ENCODE peak calls at places on chromosome 20, in seven cellular contexts. I, S, E, P, A, J and R are unnamed samples.

GRCh38 chr20:52847029-52847660 is 125.0 kb upstream of the TSHZ2 start:
- DNase-seq in I (no peak), S (no peak), E (no peak), P (no peak), A (no peak), J (no peak), R (no peak)

GRCh38 chr20:13420625-13421024 is 199.6 kb downstream of the ISM1 start:
- DNase-seq in I (no peak), S (no peak), E (no peak), P (no peak), A (no peak), J (no peak), R (no peak)

GRCh38 chr20:9344080-9344920 is 170.1 kb upstream of the LAMP5 start:
- DNase-seq in I (no peak), S (no peak), E (no peak), P (no peak), A (no peak), J (no peak), R (no peak)

GRCh38 chr20:2259731-2260130 is 36.1 kb upstream of the TGM3 start:
- DNase-seq in I (no peak), S (no peak), E (no peak), P (no peak), A (no peak), J (no peak), R (no peak)

GRCh38 chr20:46984391-46984790 is 89.7 kb downstream of the EYA2 start:
- DNase-seq in I (no peak), S (no peak), E (no peak), P (no peak), A (no peak), J (no peak), R (no peak)

GRCh38 chr20:3296256-3297095 is 57.5 kb upstream of the SLC4A11 start:
- DNase-seq in I (no peak), S (no peak), E (no peak), P (no peak), A (no peak), J (no peak), R (no peak)

GRCh38 chr20:13819885-13820645 is 35.2 kb downstream of the NDUFAF5 start:
- DNase-seq in I (peak; percentile 52), S (peak; percentile 27), E (no peak), P (peak; percentile 61), A (no peak), J (no peak), R (no peak)

GRCh38 chr20:58087567-58087858 is 140.9 kb downstream of the ANKRD60 start:
- DNase-seq in I (no peak), S (no peak), E (no peak), P (no peak), A (no peak), J (no peak), R (no peak)

GRCh38 chr20:16707674-16708073 is 22.2 kb upstream of the SNRPB2 start:
- DNase-seq in I (no peak), S (no peak), E (no peak), P (peak; percentile 49), A (no peak), J (no peak), R (no peak)

GRCh38 chr20:52419205-52419604 is 227.6 kb upstream of the ZFP64 start:
- DNase-seq in I (no peak), S (no peak), E (no peak), P (no peak), A (no peak), J (no peak), R (no peak)

GRCh38 chr20:19786311-19786710 is 28.3 kb downstream of the RIN2 start:
- DNase-seq in I (no peak), S (no peak), E (peak; percentile 82), P (no peak), A (peak; percentile 59), J (peak; percentile 57), R (peak; percentile 26)

GRCh38 chr20:51661609-51662178 is 106.5 kb downstream of the ATP9A start:
- DNase-seq in I (no peak), S (no peak), E (no peak), P (no peak), A (no peak), J (no peak), R (peak; percentile 77)

GRCh38 chr20:58064411-58065010 is 163.9 kb downstream of the ANKRD60 start:
- DNase-seq in I (no peak), S (no peak), E (no peak), P (no peak), A (no peak), J (no peak), R (peak; percentile 15)

GRCh38 chr20:42639140-42639539 is 550.6 kb downstream of the PTPRT start:
- DNase-seq in I (no peak), S (no peak), E (no peak), P (no peak), A (no peak), J (no peak), R (no peak)

GRCh38 chr20:42628683-42629082 is 561.0 kb downstream of the PTPRT start:
- DNase-seq in I (no peak), S (no peak), E (no peak), P (no peak), A (no peak), J (no peak), R (no peak)

GRCh38 chr20:42635699-42636411 is 553.9 kb downstream of the PTPRT start:
- DNase-seq in I (no peak), S (no peak), E (no peak), P (no peak), A (no peak), J (no peak), R (no peak)

GRCh38 chr20:42634096-42634495 is 555.6 kb downstream of the PTPRT start:
- DNase-seq in I (no peak), S (no peak), E (no peak), P (no peak), A (no peak), J (no peak), R (no peak)
- H3K4me3 ChIP-seq in I (no peak overlapping the region), S (no peak overlapping the region), E (no peak overlapping the region), P (no peak overlapping the region), A (no peak overlapping the region), J (no peak overlapping the region), R (no peak overlapping the region)

GRCh38 chr20:25038103-25038410 is 19.9 kb downstream of the ACSS1 start:
- DNase-seq in I (no peak), S (no peak), E (no peak), P (no peak), A (no peak), J (no peak), R (no peak)

GRCh38 chr20:25033941-25034335 is 24.0 kb downstream of the ACSS1 start:
- DNase-seq in I (peak; percentile 12), S (no peak), E (no peak), P (no peak), A (no peak), J (no peak), R (no peak)

GRCh38 chr20:25037288-25038102 is 20.4 kb downstream of the ACSS1 start:
- DNase-seq in I (peak; percentile 11), S (no peak), E (no peak), P (no peak), A (no peak), J (no peak), R (no peak)

GRCh38 chr20:25036331-25036936 is 21.5 kb downstream of the ACSS1 start:
- DNase-seq in I (no peak), S (no peak), E (no peak), P (peak; percentile 23), A (no peak), J (no peak), R (no peak)

GRCh38 chr20:25035924-25036323 is 22.0 kb downstream of the ACSS1 start:
- DNase-seq in I (no peak), S (no peak), E (no peak), P (peak; percentile 55), A (no peak), J (no peak), R (no peak)
- H3K4me1 ChIP-seq in I (peaks cover 68% of the 10 kb centered on the region), S (peaks cover 43% of the 10 kb centered on the region), E (peaks cover 78% of the 10 kb centered on the region), P (peaks cover 27% of the 10 kb centered on the region), A (peaks cover 100% of the 10 kb centered on the region), J (peaks cover 70% of the 10 kb centered on the region), R (peaks cover 17% of the 10 kb centered on the region)

DNA sequence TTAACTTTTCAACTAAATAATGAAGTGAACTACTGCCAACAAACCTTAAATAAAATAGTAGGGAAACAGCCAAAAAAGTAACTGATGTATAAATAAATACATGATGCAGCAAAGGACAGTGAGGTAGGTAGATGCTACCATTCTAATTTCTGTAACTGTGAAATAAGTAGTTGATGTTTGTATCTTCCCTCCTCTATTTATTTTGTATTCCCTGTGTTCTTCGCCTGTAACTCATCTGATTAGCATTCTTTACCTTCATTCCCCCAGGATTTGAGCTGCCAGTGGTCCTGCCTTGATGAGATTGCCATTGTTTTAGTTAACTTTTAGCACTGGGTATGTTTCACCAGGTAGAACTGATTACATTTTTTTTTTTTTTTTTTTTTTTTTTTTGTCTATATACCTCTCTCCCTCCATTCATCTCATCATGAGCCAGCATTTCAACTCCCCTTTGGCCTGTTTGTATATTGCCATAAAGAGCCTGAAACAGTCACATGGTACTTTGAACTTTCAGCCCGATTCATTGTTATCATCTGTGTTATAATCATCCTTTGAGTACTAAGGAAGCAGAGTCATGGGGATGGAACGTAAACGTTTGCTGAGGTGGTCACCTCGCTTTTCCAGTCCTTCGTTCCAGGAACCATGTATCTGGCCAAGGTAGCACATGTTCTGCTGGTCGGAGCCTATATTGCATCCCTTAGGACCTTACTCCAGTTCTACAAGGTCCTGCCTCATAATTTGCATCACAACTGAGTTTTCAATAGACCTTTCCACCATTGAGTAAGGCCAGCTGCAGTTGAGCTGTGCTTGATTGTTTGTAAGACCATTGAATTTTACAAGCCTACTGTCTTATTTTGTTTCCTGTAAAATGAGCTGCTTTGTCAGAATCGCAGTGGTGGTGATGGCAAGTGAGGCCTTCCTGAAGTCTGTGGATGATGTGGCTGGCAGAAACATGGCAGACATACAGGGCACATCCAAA is 107.6 kb downstream of the JAG1 start:
- DNase-seq in I (no peak), S (no peak), E (no peak), P (no peak), A (no peak), J (no peak), R (peak; percentile 63)
- H3K4me3 ChIP-seq in I (no peak overlapping the region), S (no peak overlapping the region), E (no peak overlapping the region), P (no peak overlapping the region), A (no peak overlapping the region), J (no peak overlapping the region), R (no peak overlapping the region)

GRCh38 chr20:59314872-59315500 is 14.6 kb downstream of the EDN3 start:
- DNase-seq in I (no peak), S (no peak), E (no peak), P (no peak), A (no peak), J (no peak), R (no peak)

GRCh38 chr20:59318201-59318790 is 17.9 kb downstream of the EDN3 start:
- DNase-seq in I (no peak), S (no peak), E (no peak), P (no peak), A (no peak), J (no peak), R (no peak)

GRCh38 chr20:59318803-59319202 is 18.4 kb downstream of the EDN3 start:
- DNase-seq in I (no peak), S (no peak), E (no peak), P (no peak), A (no peak), J (no peak), R (no peak)

GRCh38 chr20:59317332-59317731 is 16.9 kb downstream of the EDN3 start:
- DNase-seq in I (no peak), S (no peak), E (no peak), P (no peak), A (no peak), J (no peak), R (no peak)

DNA sequence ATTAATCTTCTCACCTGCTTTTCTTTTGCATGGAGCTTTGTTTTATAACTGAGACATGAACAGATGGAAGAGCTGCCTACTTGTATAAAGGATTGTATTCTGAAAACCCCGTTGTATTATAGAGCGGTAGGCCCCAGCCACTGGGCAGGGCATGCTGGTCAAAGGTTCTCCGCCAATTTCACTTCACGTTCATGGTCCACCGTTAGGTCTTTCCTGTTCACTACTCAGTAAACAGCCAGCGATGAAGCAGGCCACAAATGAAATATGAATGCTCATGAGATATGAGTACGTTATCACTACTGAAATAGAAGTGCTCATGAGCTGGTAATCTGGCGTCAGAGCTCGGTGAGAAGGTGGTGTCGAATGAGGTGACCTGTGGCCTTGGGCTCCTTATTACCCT is 16.5 kb downstream of the EDN3 start:
- DNase-seq in I (no peak), S (no peak), E (no peak), P (no peak), A (no peak), J (no peak), R (no peak)
- H3K4me1 ChIP-seq in I (no peaks in the 10 kb centered on the region), S (no peaks in the 10 kb centered on the region), E (no peaks in the 10 kb centered on the region), P (no peaks in the 10 kb centered on the region), A (no peaks in the 10 kb centered on the region), J (no peaks in the 10 kb centered on the region), R (no peaks in the 10 kb centered on the region)